ENCODE peak calls at places on chromosome 1, in eight cellular contexts. F, X, J, A, R, C, T and W are unnamed samples.

GRCh38 chr1:48077860-48078259 is 80.7 kb upstream of the TRABD2B start:
- DNase-seq in A (no peak), T (no peak), X (no peak), R (no peak), J (no peak), C (no peak), F (no peak), W (no peak)

GRCh38 chr1:199545780-199546179 is 481.7 kb upstream of the NR5A2 start:
- DNase-seq in R (no peak), A (no peak), F (no peak), C (peak), T (no peak), J (no peak), X (peak), W (no peak)

GRCh38 chr1:18091660-18092446 is 15.7 kb upstream of the IGSF21 start:
- DNase-seq in R (peak), X (peak), F (no peak), J (peak), A (no peak), C (no peak), T (peak), W (no peak)

GRCh38 chr1:19074902-19075721 is 118.6 kb upstream of the IFFO2 start:
- DNase-seq in X (peak), T (no peak), A (no peak), R (no peak), C (no peak), F (no peak), J (no peak), W (no peak)

GRCh38 chr1:79899914-79900313 is 893.4 kb upstream of the ADGRL4 start:
- DNase-seq in J (peak), R (peak), F (no peak), X (peak), C (no peak), A (no peak), T (peak), W (no peak)

GRCh38 chr1:72777918-72778317 is 495.6 kb upstream of the NEGR1 start:
- DNase-seq in C (no peak), F (no peak), T (no peak), R (no peak), X (no peak), J (no peak), A (no peak), W (no peak)

GRCh38 chr1:212485895-212486590 is 53.3 kb downstream of the NENF start:
- DNase-seq in A (no peak), F (no peak), X (peak), T (peak), J (peak), C (no peak), R (peak), W (no peak)

GRCh38 chr1:58968360-58968952 is 184.6 kb upstream of the JUN start:
- DNase-seq in X (no peak), F (no peak), C (peak), T (no peak), J (peak), A (no peak), R (peak), W (no peak)

GRCh38 chr1:145846191-145846590 is 761 bp downstream of the NUDT17 start:
- DNase-seq in T (no peak), C (peak), X (peak), R (no peak), F (no peak), J (no peak), A (no peak), W (no peak)

GRCh38 chr1:184623404-184623803 is 131.3 kb downstream of the EDEM3 start:
- DNase-seq in A (no peak), F (no peak), X (no peak), R (no peak), C (no peak), J (no peak), T (no peak), W (no peak)

GRCh38 chr1:118185083-118185899 is at the start of gene SPAG17:
- DNase-seq in A (no peak), R (no peak), T (no peak), C (no peak), F (peak), X (no peak), J (peak), W (peak)

GRCh38 chr1:234997201-234998173 is 131.2 kb downstream of the TOMM20 start:
- DNase-seq in C (no peak), T (peak), A (peak), X (peak), J (peak), R (peak), F (peak), W (peak)

GRCh38 chr1:44785027-44785376 is 3.0 kb downstream of the BEST4 start:
- DNase-seq in T (no peak), F (no peak), J (no peak), X (no peak), R (no peak), A (no peak), C (no peak), W (no peak)

GRCh38 chr1:86753700-86754099 is 49.3 kb downstream of the SH3GLB1 start:
- DNase-seq in A (no peak), J (no peak), C (peak), T (no peak), X (peak), R (no peak), F (no peak), W (no peak)

GRCh38 chr1:153663211-153663610 is 4.7 kb downstream of the SNAPIN start:
- DNase-seq in F (no peak), A (no peak), J (no peak), T (no peak), C (no peak), R (no peak), X (no peak), W (no peak)

GRCh38 chr1:175385316-175385715 is 192.7 kb upstream of the KIAA0040 start:
- DNase-seq in A (no peak), F (no peak), T (no peak), C (no peak), X (no peak), R (no peak), J (no peak), W (no peak)

GRCh38 chr1:178899402-178899801 is 28.5 kb upstream of the ANGPTL1 start:
- DNase-seq in F (no peak), R (no peak), C (no peak), X (no peak), J (no peak), T (no peak), A (no peak), W (no peak)